ENCODE peak calls at places on chromosomes 2 and 18, in nine cellular contexts. F, B, V, T, K, Q, H, D and Z are unnamed samples.

GRCh38 chr18:32669549-32670165 is 103.2 kb downstream of the KLHL14 start:
- DNase-seq in F (no peak), Q (no peak), T (no peak), V (no peak), K (no peak), B (no peak), H (no peak), D (no peak), Z (no peak)

GRCh38 chr2:55482186-55482945 is 37.2 kb upstream of the CFAP36 start:
- DNase-seq in B (no peak), F (peak), V (no peak), T (peak), H (no peak), D (no peak), K (no peak), Q (peak), Z (no peak)

GRCh38 chr2:192123847-192124246 is 70.9 kb downstream of the TMEFF2 start:
- DNase-seq in B (no peak), H (no peak), V (no peak), F (no peak), T (no peak), D (no peak), K (no peak), Q (no peak), Z (no peak)

GRCh38 chr2:175036582-175037018 is 31.4 kb upstream of the CHN1 start:
- DNase-seq in K (peak), T (no peak), V (no peak), H (no peak), D (no peak), Q (no peak), B (no peak), F (peak), Z (no peak)

GRCh38 chr2:196955036-196955435 is 28.5 kb upstream of the PGAP1 start:
- DNase-seq in B (no peak), T (no peak), K (no peak), Q (no peak), H (no peak), V (no peak), D (no peak), F (no peak), Z (no peak)

GRCh38 chr2:191051825-191052778 is 38.1 kb upstream of the STAT1 start:
- DNase-seq in F (peak), B (no peak), V (no peak), Q (no peak), T (peak), D (no peak), H (no peak), K (peak), Z (peak)

GRCh38 chr2:109592905-109593304 is 20.9 kb downstream of the SEPTIN10 start:
- DNase-seq in K (no peak), Q (no peak), V (no peak), D (no peak), F (no peak), H (no peak), T (no peak), B (no peak), Z (no peak)

GRCh38 chr2:181371782-181372292 is 85.3 kb upstream of the ITGA4 start:
- DNase-seq in H (no peak), Q (no peak), T (no peak), K (no peak), F (peak), B (no peak), V (no peak), D (no peak), Z (no peak)

GRCh38 chr2:69177063-69177771 is 164.2 kb downstream of the ANTXR1 start:
- DNase-seq in K (peak), H (no peak), F (peak), T (no peak), B (peak), Q (no peak), V (no peak), D (peak), Z (peak)

GRCh38 chr2:112150447-112150846 is 12.3 kb downstream of the FBLN7 start:
- DNase-seq in K (no peak), H (peak), Q (no peak), V (no peak), T (peak), F (peak), B (peak), D (no peak), Z (no peak)

GRCh38 chr2:215536476-215536875 is 100.6 kb upstream of the FN1 start:
- DNase-seq in D (no peak), V (no peak), B (no peak), F (no peak), Q (no peak), H (no peak), T (no peak), K (no peak), Z (no peak)

GRCh38 chr2:216676630-216677029 is 18.7 kb downstream of the IGFBP5 start:
- DNase-seq in T (no peak), K (no peak), B (no peak), D (no peak), F (no peak), V (no peak), H (no peak), Q (no peak), Z (no peak)

GRCh38 chr18:76668119-76668518 is 154.2 kb upstream of the ZNF236 start:
- DNase-seq in D (no peak), T (no peak), F (no peak), Q (no peak), V (no peak), K (no peak), B (no peak), H (no peak), Z (no peak)

GRCh38 chr2:70714141-70714905 is 53.7 kb downstream of the ADD2 start:
- DNase-seq in B (no peak), D (no peak), V (no peak), F (no peak), Q (no peak), K (no peak), T (no peak), H (no peak), Z (no peak)

GRCh38 chr2:32805104-32806095 is 141.4 kb upstream of the LTBP1 start:
- DNase-seq in T (peak), V (no peak), K (no peak), Q (no peak), F (no peak), D (no peak), B (no peak), H (no peak), Z (no peak)

GRCh38 chr2:220144411-220144810 is 517.0 kb downstream of the SLC4A3 start:
- DNase-seq in D (no peak), Q (no peak), T (no peak), K (no peak), V (no peak), H (no peak), B (no peak), F (peak), Z (no peak)

GRCh38 chr18:48868468-48869466 is 82.0 kb downstream of the SMAD7 start:
- DNase-seq in Q (no peak), K (no peak), F (no peak), T (no peak), B (no peak), H (peak), V (peak), D (no peak), Z (peak)

GRCh38 chr2:173184031-173185004 is 108.7 kb downstream of the MAP3K20 start:
- DNase-seq in T (peak), F (peak), H (no peak), D (peak), K (no peak), B (peak), Q (no peak), V (no peak), Z (no peak)

GRCh38 chr2:58540680-58541079 is 299.6 kb upstream of the FANCL start:
- DNase-seq in T (no peak), F (no peak), H (no peak), Q (no peak), K (no peak), D (no peak), B (no peak), V (no peak), Z (no peak)

GRCh38 chr2:180276733-180277132 is 269.6 kb upstream of the CWC22 start:
- DNase-seq in F (no peak), Q (no peak), D (no peak), K (no peak), T (no peak), H (no peak), V (no peak), B (no peak), Z (no peak)

GRCh38 chr18:53018791-53019190 is 678.8 kb downstream of the DCC start:
- DNase-seq in B (no peak), D (no peak), K (no peak), Q (no peak), F (no peak), V (no peak), H (no peak), T (peak), Z (no peak)

GRCh38 chr2:206160124-206160806 is 570 bp downstream of the EEF1B2 start:
- DNase-seq in D (no peak), H (peak), F (no peak), T (no peak), Q (no peak), B (peak), V (no peak), K (no peak), Z (peak)